ENCODE peak calls at places on chromosomes 7 and 10, in ten cellular contexts. P is effector memory CD4-positive, alpha-beta T cell; E is dorsolateral prefrontal cortex; F is lower leg skin; Q is endodermal cell; U is AG10803; V is PC-3; H is skeletal muscle cell; J is MM.1S; M is Caco-2. R is an unnamed sample.

GRCh38 chr10:45509491-45509890 is 135.5 kb downstream of the ALOX5 start:
- DNase-seq in H (no peak), V (peak; percentile 90), F (no peak), P (no peak), J (no peak), E (no peak), M (no peak), U (no peak), Q (no peak), R (no peak)

GRCh38 chr7:22561356-22561755 is 61.4 kb upstream of the STEAP1B start:
- DNase-seq in U (peak; percentile 100), F (peak; percentile 92), P (no peak), Q (peak; percentile 91), J (no peak), V (peak; percentile 91), M (peak; percentile 64), H (peak; percentile 98), E (no peak), R (no peak)

GRCh38 chr7:151825711-151826110 is 51.2 kb downstream of the PRKAG2 start:
- DNase-seq in M (no peak), H (no peak), U (no peak), Q (no peak), J (no peak), F (no peak), P (no peak), E (no peak), V (no peak), R (no peak)

GRCh38 chr10:99279626-99280111 is 44.0 kb upstream of the HPSE2 start:
- DNase-seq in H (peak; percentile 18), J (no peak), P (no peak), V (peak; percentile 88), U (peak; percentile 86), F (no peak), M (no peak), E (no peak), Q (no peak), R (no peak)

GRCh38 chr10:14144491-14144890 is 186.2 kb downstream of the FRMD4A start:
- DNase-seq in P (no peak), U (no peak), H (no peak), Q (no peak), E (no peak), M (no peak), J (peak; percentile 31), V (no peak), F (no peak), R (no peak)

GRCh38 chr10:84701321-84701720 is 372.9 kb downstream of the CCSER2 start:
- DNase-seq in J (no peak), H (no peak), Q (no peak), U (no peak), V (no peak), E (no peak), F (no peak), M (no peak), P (no peak), R (no peak)

GRCh38 chr10:43236176-43236850 is 30.6 kb downstream of the RASGEF1A start:
- DNase-seq in M (no peak), H (no peak), U (no peak), J (no peak), E (peak; percentile 8), P (no peak), V (no peak), Q (peak; percentile 17), F (peak; percentile 68), R (no peak)

GRCh38 chr7:7738622-7739021 is 20.2 kb upstream of the RPA3 start:
- DNase-seq in H (no peak), F (no peak), M (no peak), J (no peak), Q (no peak), V (no peak), U (no peak), P (no peak), E (no peak), R (no peak)

GRCh38 chr10:49614242-49615198 is 683 bp downstream of the CHAT start:
- DNase-seq in F (peak; percentile 72), Q (peak; percentile 71), P (no peak), J (no peak), H (no peak), M (peak; percentile 32), V (no peak), E (no peak), U (no peak), R (no peak)

GRCh38 chr10:125799446-125799845 is 23.6 kb downstream of the UROS start:
- DNase-seq in E (no peak), F (no peak), M (no peak), U (no peak), V (no peak), J (no peak), Q (no peak), H (no peak), P (no peak), R (no peak)

GRCh38 chr10:62045765-62046521 is 144.4 kb downstream of the ARID5B start:
- DNase-seq in M (peak; percentile 72), F (no peak), V (peak; percentile 99), U (peak; percentile 92), P (no peak), E (no peak), H (peak; percentile 91), Q (no peak), J (peak; percentile 16), R (peak; percentile 66)

GRCh38 chr10:31760674-31761081 is 168.0 kb downstream of the ARHGAP12 start:
- DNase-seq in U (no peak), M (no peak), P (no peak), V (no peak), F (no peak), H (no peak), J (no peak), Q (no peak), E (no peak), R (no peak)

GRCh38 chr7:79298145-79298760 is 155.2 kb downstream of the MAGI2 start:
- DNase-seq in J (peak; percentile 57), V (peak; percentile 77), P (no peak), H (no peak), F (no peak), M (no peak), Q (peak; percentile 49), E (no peak), U (peak; percentile 69), R (peak; percentile 33)

GRCh38 chr7:31384461-31384860 is 43.9 kb upstream of the NEUROD6 start:
- DNase-seq in Q (no peak), V (no peak), P (no peak), U (no peak), E (no peak), M (no peak), F (no peak), H (no peak), J (no peak), R (no peak)

GRCh38 chr7:34133983-34134782 is 228.8 kb downstream of the BMPER start:
- DNase-seq in U (peak; percentile 82), H (no peak), Q (peak; percentile 95), M (peak; percentile 70), V (peak; percentile 62), E (no peak), P (no peak), F (no peak), J (peak; percentile 36), R (peak; percentile 2)

GRCh38 chr7:149229526-149229925 is 9.9 kb upstream of the ZNF212 start:
- DNase-seq in Q (no peak), V (no peak), U (no peak), J (no peak), E (no peak), P (no peak), H (no peak), F (no peak), M (no peak), R (no peak)

GRCh38 chr7:47743898-47744612 is 162.1 kb upstream of the TNS3 start:
- DNase-seq in E (no peak), Q (peak; percentile 89), F (peak; percentile 76), U (no peak), H (no peak), P (no peak), M (no peak), J (no peak), V (no peak), R (no peak)

GRCh38 chr7:112419543-112420130 is 30.6 kb upstream of the IFRD1 start:
- DNase-seq in J (no peak), U (no peak), F (no peak), P (no peak), H (no peak), E (no peak), Q (no peak), M (no peak), V (no peak), R (no peak)

GRCh38 chr7:112423987-112424386 is 26.3 kb upstream of the IFRD1 start:
- DNase-seq in Q (no peak), J (no peak), U (no peak), F (no peak), P (no peak), E (no peak), V (no peak), M (no peak), H (no peak), R (no peak)

GRCh38 chr7:112422842-112423496 is 27.3 kb upstream of the IFRD1 start:
- DNase-seq in V (peak; percentile 98), H (peak; percentile 91), Q (peak; percentile 92), U (peak; percentile 91), E (no peak), J (no peak), M (peak; percentile 91), P (no peak), F (peak; percentile 95), R (peak; percentile 39)

GRCh38 chr7:112420236-112420945 is 29.9 kb upstream of the IFRD1 start:
- DNase-seq in F (no peak), J (no peak), U (peak; percentile 75), V (peak; percentile 59), H (no peak), E (no peak), Q (no peak), M (no peak), P (no peak), R (no peak)

GRCh38 chr7:112421666-112422486 is 28.4 kb upstream of the IFRD1 start:
- DNase-seq in J (peak; percentile 77), Q (peak; percentile 66), U (no peak), M (no peak), E (no peak), P (no peak), F (no peak), V (no peak), H (no peak), R (no peak)
- H3K4me3 ChIP-seq in J (no peak overlapping the region), Q (no peak overlapping the region), U (no peak overlapping the region), M (no peak overlapping the region), E (no peak overlapping the region), P (no peak overlapping the region), F (no peak overlapping the region), V (no peak overlapping the region), H (no peak overlapping the region), R (no peak overlapping the region)

GRCh38 chr10:110457851-110458582 is 39.7 kb upstream of the DUSP5 start:
- DNase-seq in U (no peak), P (no peak), H (no peak), Q (peak; percentile 17), J (peak; percentile 57), V (no peak), M (no peak), E (no peak), F (peak; percentile 58), R (no peak)
- H3K4me3 ChIP-seq in U (no peak overlapping the region), P (no peak overlapping the region), H (no peak overlapping the region), Q (no peak overlapping the region), J (peak overlapping the region; percentile 47), V (no peak overlapping the region), M (no peak overlapping the region), E (no peak overlapping the region), F (no peak overlapping the region), R (no peak overlapping the region)

GRCh38 chr10:114631090-114631677 is 26.9 kb downstream of the ABLIM1 start:
- DNase-seq in Q (no peak), E (no peak), J (no peak), F (no peak), P (no peak), U (no peak), H (no peak), V (no peak), M (no peak), R (no peak)
- H3K4me3 ChIP-seq in Q (peak overlapping the region; percentile 82), E (peak overlapping the region; percentile 63), J (no peak overlapping the region), F (peak overlapping the region; percentile 19), P (peak overlapping the region; percentile 58), U (peak overlapping the region; percentile 64), H (peak overlapping the region; percentile 53), V (peak overlapping the region; percentile 69), M (peak overlapping the region; percentile 54), R (peak overlapping the region; percentile 50)

GRCh38 chr7:112204072-112204775 is 2.0 kb downstream of the DOCK4 start:
- DNase-seq in V (peak; percentile 19), E (no peak), Q (no peak), P (no peak), U (peak; percentile 13), J (no peak), F (no peak), M (no peak), H (no peak), R (peak; percentile 6)
- H3K4me3 ChIP-seq in V (peak overlapping the region; percentile 94), E (peak overlapping the region; percentile 99), Q (peak overlapping the region; percentile 98), P (peak overlapping the region; percentile 90), U (peak overlapping the region; percentile 73), J (peak overlapping the region; percentile 86), F (no peak overlapping the region), M (peak overlapping the region; percentile 91), H (peak overlapping the region; percentile 97), R (no peak overlapping the region)